ENCODE peak calls at places on chromosomes 16 and 17, in five cellular contexts. I is HepG2, H is H1, N is K562, A is GM12878. O is an unnamed sample.

GRCh38 chr17:80029235-80029974 is 6.3 kb downstream of the TBC1D16 start:
- DNase-seq in N (no peak), H (no peak), I (no peak), A (no peak), O (no peak)

GRCh38 chr17:49604314-49604869 is 28.7 kb downstream of the NXPH3 start:
- DNase-seq in A (no peak), H (no peak), I (no peak), N (no peak), O (no peak)

GRCh38 chr17:33469911-33470310 is 176.8 kb upstream of the ASIC2 start:
- DNase-seq in N (peak; percentile 31), H (no peak), A (no peak), I (no peak), O (no peak)

GRCh38 chr17:76188213-76189060 is 47.4 kb upstream of the FOXJ1 start:
- DNase-seq in A (no peak), H (no peak), N (no peak), I (no peak), O (no peak)

GRCh38 chr17:63622571-63623390 is 564 bp downstream of the MAP3K3 start:
- DNase-seq in N (peak; percentile 77), A (no peak), I (peak; percentile 49), H (no peak), O (no peak)

GRCh38 chr16:29316673-29317237 is 89.8 kb downstream of the NPIPB11 start:
- DNase-seq in H (no peak), I (no peak), N (no peak), A (no peak), O (no peak)

GRCh38 chr17:80802626-80803450 is 188.8 kb upstream of the CHMP6 start:
- DNase-seq in H (no peak), I (no peak), N (no peak), A (no peak), O (no peak)

GRCh38 chr17:46057366-46057765 is 58.3 kb downstream of the STH start:
- DNase-seq in A (no peak), N (no peak), H (no peak), I (no peak), O (no peak)

GRCh38 chr17:80959330-80960036 is 32.2 kb upstream of the CHMP6 start:
- DNase-seq in H (no peak), A (no peak), I (no peak), N (no peak), O (no peak)

GRCh38 chr16:81179219-81179618 is 59.3 kb upstream of the BCO1 start:
- DNase-seq in A (no peak), N (no peak), H (no peak), I (no peak), O (no peak)

GRCh38 chr16:56041556-56042140 is 149.6 kb upstream of the GNAO1 start:
- DNase-seq in H (peak; percentile 31), A (no peak), N (peak; percentile 29), I (peak; percentile 45), O (peak; percentile 7)

GRCh38 chr17:7191571-7192270 is 12.6 kb upstream of the ASGR1 start:
- DNase-seq in I (peak; percentile 50), A (no peak), H (peak; percentile 53), N (peak; percentile 44), O (no peak)

GRCh38 chr17:230371-230770 is 48.9 kb upstream of the DOC2B start:
- DNase-seq in N (no peak), A (no peak), H (no peak), I (no peak), O (no peak)

GRCh38 chr17:7479389-7480192 is at the start of gene ZBTB4:
- DNase-seq in N (peak; percentile 64), H (no peak), I (peak; percentile 59), A (no peak), O (no peak)

GRCh38 chr16:83211711-83212110 is 584.9 kb downstream of the CDH13 start:
- DNase-seq in N (no peak), A (no peak), H (no peak), I (no peak), O (no peak)

GRCh38 chr17:75082683-75083082 is 5.1 kb upstream of the SLC16A5 start:
- DNase-seq in N (no peak), A (no peak), H (no peak), I (no peak), O (no peak)

GRCh38 chr16:57608462-57609113 is 19.8 kb upstream of the ADGRG1 start:
- DNase-seq in I (no peak), N (no peak), H (no peak), A (no peak), O (no peak)

GRCh38 chr17:45093444-45094110 is 32.5 kb downstream of the NMT1 start:
- DNase-seq in H (no peak), I (no peak), N (no peak), A (no peak), O (no peak)

GRCh38 chr16:17404903-17405691 is 65.7 kb downstream of the XYLT1 start:
- DNase-seq in I (no peak), A (no peak), N (no peak), H (no peak), O (no peak)

GRCh38 chr17:69018687-69019086 is 42.0 kb downstream of the ABCA9 start:
- DNase-seq in I (no peak), H (no peak), N (no peak), A (no peak), O (no peak)

GRCh38 chr17:81926451-81927144 is 937 bp downstream of the MAFG start:
- DNase-seq in H (no peak), I (peak; percentile 96), A (no peak), N (peak; percentile 90), O (peak; percentile 47)

GRCh38 chr17:81717049-81717765 is 5.1 kb downstream of the SLC25A10 start:
- DNase-seq in H (no peak), A (no peak), N (no peak), I (no peak), O (no peak)

GRCh38 chr16:27475561-27475960 is 73.6 kb downstream of the IL21R start:
- DNase-seq in I (no peak), A (no peak), N (no peak), H (no peak), O (no peak)

GRCh38 chr17:59800530-59800942 is 92.2 kb downstream of the TUBD1 start:
- DNase-seq in H (no peak), N (no peak), A (no peak), I (no peak), O (peak; percentile 21)

GRCh38 chr17:65169691-65170090 is 32.5 kb downstream of the RGS9 start:
- DNase-seq in H (no peak), I (no peak), A (no peak), N (no peak), O (no peak)

GRCh38 chr16:52827456-52827855 is 225.2 kb downstream of the CHD9NB start:
- DNase-seq in A (no peak), I (peak; percentile 33), H (no peak), N (no peak), O (no peak)
- TF ChIP-seq ATF3 in A (no peak), I (no peak), H (no peak), N (no peak), O (no peak)

DNA sequence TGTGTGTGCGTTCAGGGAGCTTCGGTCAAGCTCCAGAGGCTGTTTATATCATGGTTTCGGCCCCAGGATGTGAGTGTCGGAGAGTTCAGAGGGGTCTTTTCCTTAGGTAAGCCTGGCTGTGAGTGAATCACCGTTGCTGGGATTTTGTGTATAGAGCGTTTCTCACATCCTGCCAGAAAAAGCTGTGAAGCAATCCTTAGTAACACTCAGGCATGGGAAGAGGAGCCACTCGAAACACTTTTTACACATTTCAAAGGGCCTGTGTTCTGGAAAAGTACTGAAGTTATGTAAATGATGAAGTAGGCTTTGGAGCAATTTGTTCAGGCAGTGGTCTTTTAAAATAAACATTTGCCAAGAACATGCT is 667 bp downstream of the PGS1 start:
- DNase-seq in A (no peak), I (peak; percentile 81), N (no peak), H (no peak), O (no peak)
- TF ChIP-seq YY1 in A (no peak), I (no peak), N (no peak), H (no peak), O (no peak)

DNA sequence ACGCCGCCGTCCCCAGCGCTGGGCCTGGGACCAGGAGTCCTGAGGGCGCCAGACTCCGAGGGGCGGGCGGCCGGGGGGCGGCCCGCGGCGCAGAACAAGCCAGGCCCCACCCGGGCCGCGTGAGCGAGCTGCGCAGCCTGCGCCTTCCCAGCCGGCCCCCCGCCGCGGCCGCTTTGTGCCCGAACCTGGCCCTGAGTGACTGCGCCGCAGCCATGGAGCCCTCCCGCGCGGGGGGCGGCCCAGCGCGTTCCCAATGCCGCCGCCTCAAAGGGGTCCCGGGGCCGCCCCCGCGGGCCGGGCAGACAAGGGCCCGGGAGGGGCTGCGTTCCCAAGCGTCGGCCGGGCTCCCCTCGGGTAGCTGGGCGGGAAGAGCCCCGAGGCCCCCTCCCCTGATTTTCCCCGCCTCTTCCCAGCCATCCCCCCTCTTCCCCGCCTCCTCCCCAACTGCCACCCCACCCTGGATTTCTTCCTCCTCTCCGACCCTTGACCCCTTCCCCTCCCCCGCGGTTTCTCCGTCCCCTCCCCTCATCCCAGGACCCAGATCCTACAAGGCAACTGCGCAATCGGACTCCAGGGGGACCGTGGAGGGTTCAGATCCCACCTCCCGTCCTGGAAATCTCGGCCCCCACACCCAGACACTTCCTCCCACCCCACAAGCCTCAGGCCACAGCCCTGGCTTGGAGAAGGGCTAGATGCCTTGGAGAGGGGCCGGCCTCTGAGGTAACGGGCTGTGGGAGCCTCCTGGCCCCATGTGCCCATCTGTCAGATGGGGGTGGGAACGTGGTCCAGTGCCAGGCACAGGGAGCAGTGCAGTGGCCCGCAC is 17.1 kb downstream of the ZNF423 start:
- DNase-seq in I (no peak), N (no peak), H (no peak), A (no peak), O (no peak)
- H3K9ac ChIP-seq in I (no peak overlapping the region), N (no peak overlapping the region), H (no peak overlapping the region), A (no peak overlapping the region), O (no peak overlapping the region)

GRCh38 chr17:57889252-57889651 is 39.4 kb upstream of the MRPS23 start:
- DNase-seq in N (no peak), I (no peak), A (no peak), H (no peak), O (no peak)

GRCh38 chr17:57888311-57889216 is 38.7 kb upstream of the MRPS23 start:
- DNase-seq in N (no peak), A (no peak), I (no peak), H (no peak), O (no peak)

GRCh38 chr17:57892146-57892819 is 42.4 kb upstream of the MRPS23 start:
- DNase-seq in A (no peak), H (no peak), N (peak; percentile 82), I (peak; percentile 84), O (peak; percentile 81)

GRCh38 chr17:57890857-57891232 is 41.0 kb upstream of the MRPS23 start:
- DNase-seq in A (no peak), N (no peak), I (no peak), H (no peak), O (no peak)

GRCh38 chr17:57889892-57890856 is 40.3 kb upstream of the MRPS23 start:
- DNase-seq in A (no peak), I (no peak), N (no peak), H (no peak), O (peak; percentile 67)
- TF ChIP-seq ATF3 in A (no peak), I (no peak), N (no peak), H (no peak), O (no peak)